ENCODE peak calls at places on chromosome 15, in four cellular contexts. M is GM20000; P is CD8-positive, alpha-beta T cell; G is activated CD4-positive, alpha-beta T cell treated with anti-CD3 and anti-CD28 coated beads, Interleukin-2, amount 10 ng/mL, durations not matched to agents 24 days and 14 days. B is an unnamed sample.

GRCh38 chr15:74845208-74845568 is 2.2 kb upstream of the ULK3 start:
- DNase-seq in M (no peak), P (peak), G (peak), B (peak)

GRCh38 chr15:85171736-85172135 is 190.1 kb downstream of the PDE8A start:
- DNase-seq in M (no peak), P (no peak), G (no peak), B (no peak)

GRCh38 chr15:64813075-64813474 is 12.4 kb downstream of the PIF1 start:
- DNase-seq in G (no peak), P (no peak), M (no peak), B (no peak)

GRCh38 chr15:29471306-29471705 is 201.7 kb upstream of the NSMCE3 start:
- DNase-seq in P (no peak), G (no peak), M (no peak), B (no peak)

GRCh38 chr15:35936284-35936683 is 390.3 kb upstream of the DPH6 start:
- DNase-seq in P (no peak), M (no peak), G (no peak), B (no peak)

GRCh38 chr15:88655780-88656488 is 17.1 kb downstream of the ISG20 start:
- DNase-seq in G (no peak), M (no peak), P (no peak), B (no peak)

GRCh38 chr15:94070341-94071275 is 160.8 kb upstream of the MCTP2 start:
- DNase-seq in G (no peak), M (no peak), P (no peak), B (no peak)

GRCh38 chr15:62607643-62608042 is 434.9 kb upstream of the TPM1 start:
- DNase-seq in M (no peak), P (no peak), G (no peak), B (no peak)

GRCh38 chr15:70748281-70748747 is 15.0 kb downstream of the UACA start:
- DNase-seq in M (no peak), G (no peak), P (no peak), B (no peak)

GRCh38 chr15:70159397-70160009 is 61.8 kb upstream of the TLE3 start:
- DNase-seq in M (no peak), G (no peak), P (no peak), B (no peak)

GRCh38 chr15:66878761-66879160 is 176.7 kb downstream of the SMAD6 start:
- DNase-seq in P (no peak), M (no peak), G (no peak), B (no peak)

B was measured in activated T-helper 1 cell treated with anti-CD3 and anti-CD28 coated beads, Interleukin-12 subunit alpha, Interleukin-12 subunit beta, Interleukin-2, Interleukin-4 antibody, amounts not matched to agents 30 ng/mL and 10 ng/mL and 1 ng/mL, durations not matched to agents 14 hours and 24 hours and 36 hours.